ENCODE peak calls at places on chromosome 22, in eight cellular contexts. J is stomach, C is AG04450, W is fibroblast of the aortic adventitia, F is coronary artery, O is left ventricle myocardium inferior, U is BJ, D is A673. Q is an unnamed sample.

GRCh38 chr22:42868751-42869251 is 11.7 kb upstream of the ARFGAP3 start:
- DNase-seq in J (peak; percentile 91), C (no peak), W (peak; percentile 51), F (peak; percentile 83), O (peak; percentile 72), U (no peak), D (no peak), Q (no peak)

GRCh38 chr22:21044931-21045584 is 688 bp upstream of the LRRC74B start:
- DNase-seq in J (no peak), C (no peak), W (peak; percentile 66), F (no peak), O (no peak), U (no peak), D (peak; percentile 40), Q (no peak)

GRCh38 chr22:32202539-32203180 is 2.2 kb downstream of the RFPL2 start:
- DNase-seq in J (peak; percentile 52), C (no peak), W (peak; percentile 15), F (no peak), O (peak; percentile 26), U (no peak), D (peak; percentile 48), Q (peak; percentile 45)

GRCh38 chr22:17191163-17191562 is 28.1 kb downstream of the ADA2 start:
- DNase-seq in J (no peak), C (no peak), W (peak; percentile 29), F (no peak), O (no peak), U (peak; percentile 51), D (no peak), Q (no peak)

GRCh38 chr22:39612811-39613548 is 42.4 kb downstream of the CACNA1I start:
- DNase-seq in J (no peak), C (no peak), W (no peak), F (no peak), O (no peak), U (no peak), D (no peak), Q (no peak)

GRCh38 chr22:35555351-35555915 is 14.8 kb downstream of the RASD2 start:
- DNase-seq in J (no peak), C (no peak), W (no peak), F (no peak), O (no peak), U (peak; percentile 9), D (no peak), Q (no peak)

GRCh38 chr22:39932918-39933649 is 27.1 kb upstream of the TMA7B start:
- DNase-seq in J (peak; percentile 71), C (no peak), W (peak; percentile 7), F (no peak), O (no peak), U (no peak), D (peak; percentile 37), Q (no peak)

GRCh38 chr22:17159504-17159951 is 451 bp upstream of the HDHD5 start:
- DNase-seq in J (peak; percentile 62), C (no peak), W (peak; percentile 40), F (peak; percentile 79), O (peak; percentile 43), U (no peak), D (peak; percentile 66), Q (no peak)

GRCh38 chr22:36922097-36922608 is 8.7 kb downstream of the CSF2RB start:
- DNase-seq in J (no peak), C (no peak), W (no peak), F (no peak), O (no peak), U (no peak), D (no peak), Q (no peak)

DNA sequence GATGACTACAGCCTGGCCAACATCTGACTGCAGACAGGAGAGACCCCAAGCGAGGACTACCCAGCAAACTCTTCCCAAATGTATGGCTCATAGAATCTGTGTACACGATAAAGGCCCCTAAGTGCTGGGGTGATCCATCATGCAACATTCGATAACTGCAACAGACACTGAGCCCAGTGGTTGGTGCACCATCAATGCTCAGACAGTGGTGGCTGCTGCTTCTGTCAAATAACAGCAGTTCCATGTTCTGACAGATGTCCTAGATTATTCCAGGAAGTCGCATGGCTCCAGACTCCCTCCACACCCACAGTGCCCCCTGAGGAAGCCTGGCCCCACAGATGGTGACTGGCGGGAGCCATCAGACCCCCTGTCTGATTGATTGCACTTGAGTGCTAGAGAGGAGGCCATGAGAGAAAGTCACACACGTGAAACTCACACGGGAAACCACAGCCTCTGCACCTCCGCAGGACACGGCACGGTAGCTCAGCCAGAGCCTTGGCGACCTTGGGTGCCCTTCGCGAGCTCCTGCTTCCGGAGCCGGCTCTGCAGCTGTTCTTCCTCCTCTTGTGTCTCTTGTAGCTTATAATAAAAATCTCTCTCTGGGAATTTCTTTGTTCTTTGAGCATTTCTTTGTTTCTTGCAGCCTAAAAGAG is 1156.0 kb downstream of the TBC1D22A start:
- DNase-seq in J (no peak), C (no peak), W (no peak), F (no peak), O (no peak), U (no peak), D (no peak), Q (no peak)
- TF ChIP-seq CTCF in J (no peak), C (no peak), W (no peak), F (no peak), O (no peak), U (no peak), D (no peak), Q (no peak)

GRCh38 chr22:46807458-46807857 is 45.0 kb downstream of the TBC1D22A start:
- DNase-seq in J (no peak), C (no peak), W (no peak), F (no peak), O (no peak), U (no peak), D (no peak), Q (no peak)
- TF ChIP-seq CTCF in J (no peak), C (no peak), W (no peak), F (no peak), O (no peak), U (no peak), D (no peak), Q (no peak)

DNA sequence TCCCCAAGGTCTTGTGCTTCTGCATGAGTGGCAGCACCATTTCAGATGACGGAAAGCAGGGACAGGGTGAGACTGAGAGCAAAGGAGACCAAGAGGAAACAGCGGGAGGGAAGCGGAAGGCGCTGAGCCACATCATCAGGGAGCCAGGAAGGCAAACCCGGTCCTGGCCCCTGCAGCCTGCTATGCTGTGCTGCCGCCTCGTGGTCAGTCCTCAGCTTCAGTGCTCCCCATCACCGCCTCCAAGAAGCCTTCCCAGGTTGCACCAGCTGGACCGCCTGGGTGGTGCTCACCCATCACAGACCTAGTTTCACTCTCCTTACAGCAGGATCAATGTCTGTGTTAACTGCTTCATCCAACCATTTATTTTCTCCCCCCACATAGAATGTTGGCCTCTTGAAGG is 73.0 kb upstream of the PHF21B start:
- DNase-seq in J (no peak), C (no peak), W (peak; percentile 5), F (no peak), O (no peak), U (no peak), D (no peak), Q (no peak)
- TF ChIP-seq CTCF in J (no peak), C (peak; percentile 45), W (peak; percentile 27), F (no peak), O (peak; percentile 15), U (peak; percentile 27), D (peak; percentile 14), Q (peak; percentile 36)

GRCh38 chr22:38030311-38031133 is 26.7 kb upstream of the PICK1 start:
- DNase-seq in J (no peak), C (no peak), W (no peak), F (no peak), O (no peak), U (no peak), D (no peak), Q (no peak)
- TF ChIP-seq CTCF in J (no peak), C (no peak), W (no peak), F (no peak), O (no peak), U (no peak), D (no peak), Q (no peak)

GRCh38 chr22:50545522-50546325 is at the start of gene KLHDC7B:
- DNase-seq in J (no peak), C (no peak), W (peak; percentile 82), F (no peak), O (no peak), U (no peak), D (peak; percentile 39), Q (no peak)
- TF ChIP-seq CTCF in J (no peak), C (peak; percentile 34), W (peak; percentile 59), F (no peak), O (no peak), U (peak; percentile 52), D (no peak), Q (no peak)

Q was measured in progenitor cell of endocrine pancreas.